ENCODE peak calls at places on chromosome 1, in four cellular contexts. Y is CD8-positive, alpha-beta T cell; A is mesothelial cell of epicardium; V is Calu3. S is an unnamed sample.

GRCh38 chr1:22252902-22253790 is 110.2 kb upstream of the WNT4 start:
- DNase-seq in Y (no peak), V (no peak), A (no peak), S (no peak)

GRCh38 chr1:8373547-8374270 is 55.8 kb downstream of the SLC45A1 start:
- DNase-seq in V (no peak), A (no peak), Y (no peak), S (no peak)

GRCh38 chr1:37734629-37735591 is 30.0 kb downstream of the EPHA10 start:
- DNase-seq in Y (no peak), A (no peak), V (no peak), S (no peak)

GRCh38 chr1:228210076-228210651 is 2.3 kb downstream of the OBSCN start:
- DNase-seq in V (no peak), Y (no peak), A (no peak), S (no peak)

GRCh38 chr1:155085504-155086181 is 7.0 kb downstream of the EFNA3 start:
- DNase-seq in Y (no peak), A (peak; percentile 62), V (peak; percentile 77), S (no peak)

GRCh38 chr1:85427358-85427757 is 37.6 kb downstream of the DDAH1 start:
- DNase-seq in A (no peak), Y (no peak), V (no peak), S (no peak)

GRCh38 chr1:40421348-40421693 is 29.0 kb upstream of the ZFP69B start:
- DNase-seq in Y (no peak), A (no peak), V (no peak), S (no peak)

GRCh38 chr1:180231506-180232420 is 1.7 kb downstream of the LHX4 start:
- DNase-seq in Y (no peak), V (peak; percentile 64), A (no peak), S (no peak)

GRCh38 chr1:157415661-157416060 is 136.7 kb downstream of the FCRL5 start:
- DNase-seq in A (no peak), V (no peak), Y (no peak), S (no peak)

GRCh38 chr1:232170909-232171308 is 459.0 kb downstream of the SIPA1L2 start:
- DNase-seq in Y (no peak), V (no peak), A (no peak), S (no peak)

GRCh38 chr1:20480261-20481157 is 5.5 kb downstream of the CAMK2N1 start:
- DNase-seq in V (peak; percentile 44), A (no peak), Y (no peak), S (no peak)

GRCh38 chr1:223712856-223713494 is 636 bp downstream of the CAPN2 start:
- DNase-seq in V (peak; percentile 40), Y (no peak), A (peak; percentile 58), S (peak; percentile 24)

GRCh38 chr1:7252411-7253117 is 467.3 kb downstream of the CAMTA1 start:
- DNase-seq in Y (no peak), A (peak; percentile 31), V (no peak), S (no peak)

GRCh38 chr1:226761322-226761721 is 22.2 kb upstream of the ITPKB start:
- DNase-seq in Y (no peak), V (no peak), A (no peak), S (no peak)

GRCh38 chr1:175530981-175531380 is 212.4 kb downstream of the TNR start:
- DNase-seq in V (no peak), Y (no peak), A (no peak), S (no peak)

DNA sequence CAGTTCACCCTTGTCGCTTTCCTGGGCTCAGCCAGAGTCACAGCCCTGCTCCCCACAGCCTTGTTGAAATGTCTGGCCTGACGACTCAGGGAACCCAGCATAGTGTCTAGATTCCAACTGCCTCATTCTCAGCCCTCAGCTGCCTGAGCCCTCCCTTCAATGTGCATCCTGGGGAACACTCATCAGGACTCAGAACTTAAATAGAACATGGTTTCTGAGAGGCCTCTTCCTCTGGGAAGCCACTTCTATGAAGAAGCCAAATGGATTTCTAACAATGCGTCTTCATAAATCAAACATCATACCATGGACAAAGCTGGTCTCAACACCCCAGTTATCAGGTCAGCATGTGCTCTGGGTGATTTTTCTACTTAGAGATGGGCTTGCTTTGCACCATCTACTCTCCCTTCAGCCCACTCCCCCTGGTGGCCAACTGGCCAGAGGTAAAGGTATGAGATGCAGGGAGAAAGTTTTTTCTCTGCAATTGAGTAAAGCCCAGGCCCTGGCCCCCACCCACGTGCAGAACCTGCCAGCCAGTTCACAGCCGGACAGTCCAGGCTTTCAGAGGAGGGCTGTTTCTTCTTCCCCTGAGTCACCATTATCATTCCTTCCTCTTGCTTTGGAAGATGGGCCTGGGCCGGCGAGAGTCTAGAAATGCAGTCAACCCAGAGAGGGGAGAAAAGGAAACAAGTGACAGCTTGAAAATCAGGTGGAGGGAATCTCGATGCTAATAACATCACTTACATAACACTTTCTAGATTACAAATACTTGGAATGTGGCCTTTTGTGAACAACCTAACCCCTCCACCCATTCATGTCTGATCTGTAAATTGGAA is 32.1 kb downstream of the CD244 start:
- DNase-seq in Y (peak; percentile 52), A (peak; percentile 84), V (peak; percentile 94), S (peak; percentile 89)
- TF ChIP-seq CTCF in Y (peak; percentile 73), A (peak; percentile 93), V (peak; percentile 91), S (peak; percentile 90)

GRCh38 chr1:184867866-184868585 is 106.3 kb downstream of the NIBAN1 start:
- DNase-seq in A (no peak), V (no peak), Y (no peak), S (no peak)
- TF ChIP-seq CTCF in A (no peak), V (no peak), Y (no peak), S (no peak)

GRCh38 chr1:30524840-30525617 is 198.4 kb downstream of the MATN1 start:
- DNase-seq in A (peak; percentile 16), V (no peak), Y (no peak), S (no peak)

GRCh38 chr1:30526652-30527345 is 196.6 kb downstream of the MATN1 start:
- DNase-seq in V (no peak), A (peak; percentile 17), Y (no peak), S (no peak)

GRCh38 chr1:30525980-30526651 is 197.3 kb downstream of the MATN1 start:
- DNase-seq in A (peak; percentile 37), Y (no peak), V (peak; percentile 76), S (no peak)

GRCh38 chr1:30525631-30525979 is 197.8 kb downstream of the MATN1 start:
- DNase-seq in A (peak; percentile 34), Y (no peak), V (no peak), S (no peak)

DNA sequence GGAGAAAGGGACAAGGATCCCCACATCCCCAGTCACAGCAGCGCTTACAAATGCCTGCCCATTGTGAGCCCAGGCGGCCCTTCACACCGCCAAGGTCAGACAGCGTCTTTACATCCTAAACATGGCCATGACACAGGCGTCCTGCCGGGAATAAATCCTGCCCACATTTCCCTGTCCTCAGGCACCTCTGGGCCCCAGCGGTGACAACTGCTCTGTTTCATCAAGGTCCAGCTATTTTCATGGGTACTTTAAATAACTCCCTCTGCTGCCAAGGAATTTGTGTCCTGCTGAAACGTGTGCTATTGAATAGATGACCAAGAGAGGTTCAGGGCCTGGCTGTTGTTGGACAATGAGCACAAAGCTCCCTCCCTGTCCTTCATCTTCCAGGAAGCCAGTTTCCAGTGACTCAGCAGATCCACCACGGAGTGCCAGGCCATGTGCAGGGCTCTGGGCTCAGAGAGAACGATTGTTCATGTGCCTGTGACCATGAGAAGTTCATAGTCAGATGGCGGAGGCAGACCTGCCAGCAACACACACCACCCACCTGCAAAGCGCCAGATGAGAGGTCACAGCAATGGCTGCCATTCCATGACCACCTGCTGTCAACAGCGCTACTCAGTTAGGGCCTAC is 195.8 kb downstream of the MATN1 start:
- DNase-seq in Y (no peak), A (peak; percentile 34), V (no peak), S (no peak)
- TF ChIP-seq CTCF in Y (no peak), A (no peak), V (no peak), S (no peak)

GRCh38 chr1:58251415-58252073 is 295.0 kb downstream of the OMA1 start:
- DNase-seq in A (no peak), V (peak; percentile 5), Y (no peak), S (peak; percentile 29)
- TF ChIP-seq CTCF in A (no peak), V (no peak), Y (no peak), S (peak; percentile 29)